ENCODE peak calls at places on chromosomes 13 and 19, in five cellular contexts. One of them, this sample, is unnamed.

GRCh38 chr19:10378124-10378523 is 2.2 kb downstream of the TYK2 start:
- DNase-seq in heart right ventricle: no peak
- DNase-seq in brain microvascular endothelial cell: no peak
- DNase-seq in keratinocyte: no peak
- DNase-seq in GM12878: no peak
- DNase-seq in this sample: no peak

GRCh38 chr13:67303661-67304333 is 73.7 kb upstream of the PCDH9 start:
- DNase-seq in keratinocyte: no peak
- DNase-seq in GM12878: no peak
- DNase-seq in heart right ventricle: no peak
- DNase-seq in brain microvascular endothelial cell: no peak
- DNase-seq in this sample: no peak

GRCh38 chr13:32048816-32049215 is 17.2 kb downstream of the FRY start:
- DNase-seq in brain microvascular endothelial cell: no peak
- DNase-seq in GM12878: no peak
- DNase-seq in heart right ventricle: no peak
- DNase-seq in keratinocyte: no peak
- DNase-seq in this sample: no peak

GRCh38 chr19:45442927-45443461 is 19.3 kb upstream of the ERCC1 start:
- DNase-seq in keratinocyte: no peak
- DNase-seq in GM12878: no peak
- DNase-seq in brain microvascular endothelial cell: peak
- DNase-seq in heart right ventricle: no peak
- DNase-seq in this sample: no peak

GRCh38 chr19:55809381-55810058 is 22.3 kb downstream of the NLRP11 start:
- DNase-seq in keratinocyte: no peak
- DNase-seq in brain microvascular endothelial cell: peak
- DNase-seq in GM12878: no peak
- DNase-seq in heart right ventricle: peak
- DNase-seq in this sample: no peak

GRCh38 chr13:74243637-74244526 is 109.7 kb upstream of the KLF12 start:
- DNase-seq in keratinocyte: no peak
- DNase-seq in GM12878: no peak
- DNase-seq in brain microvascular endothelial cell: peak
- DNase-seq in heart right ventricle: no peak
- DNase-seq in this sample: no peak

GRCh38 chr19:41377977-41378707 is 1.8 kb downstream of the TMEM91 start:
- DNase-seq in heart right ventricle: no peak
- DNase-seq in keratinocyte: no peak
- DNase-seq in brain microvascular endothelial cell: no peak
- DNase-seq in GM12878: no peak
- DNase-seq in this sample: no peak

GRCh38 chr13:37481005-37481857 is 117.3 kb downstream of the POSTN start:
- DNase-seq in keratinocyte: no peak
- DNase-seq in heart right ventricle: no peak
- DNase-seq in brain microvascular endothelial cell: no peak
- DNase-seq in GM12878: no peak
- DNase-seq in this sample: no peak

GRCh38 chr13:48068036-48068435 is 26.9 kb downstream of the MED4 start:
- DNase-seq in heart right ventricle: no peak
- DNase-seq in GM12878: no peak
- DNase-seq in brain microvascular endothelial cell: no peak
- DNase-seq in keratinocyte: no peak
- DNase-seq in this sample: no peak

GRCh38 chr19:40671404-40671803 is 19.0 kb downstream of the NUMBL start:
- DNase-seq in heart right ventricle: no peak
- DNase-seq in GM12878: no peak
- DNase-seq in brain microvascular endothelial cell: no peak
- DNase-seq in keratinocyte: no peak
- DNase-seq in this sample: no peak

GRCh38 chr19:49689133-49690072 is at the start of gene ADM5:
- DNase-seq in keratinocyte: no peak
- DNase-seq in brain microvascular endothelial cell: no peak
- DNase-seq in heart right ventricle: peak
- DNase-seq in GM12878: no peak
- DNase-seq in this sample: no peak

GRCh38 chr13:105410602-105411001 is 1124.9 kb downstream of the EFNB2 start:
- DNase-seq in keratinocyte: no peak
- DNase-seq in heart right ventricle: peak
- DNase-seq in GM12878: no peak
- DNase-seq in brain microvascular endothelial cell: no peak
- DNase-seq in this sample: no peak

GRCh38 chr13:52353116-52353718 is 52.8 kb downstream of the THSD1 start:
- DNase-seq in heart right ventricle: no peak
- DNase-seq in GM12878: no peak
- DNase-seq in keratinocyte: no peak
- DNase-seq in brain microvascular endothelial cell: peak
- DNase-seq in this sample: no peak

GRCh38 chr19:18803550-18804138 is 12.5 kb upstream of the COMP start:
- DNase-seq in keratinocyte: no peak
- DNase-seq in brain microvascular endothelial cell: no peak
- DNase-seq in heart right ventricle: no peak
- DNase-seq in GM12878: no peak
- DNase-seq in this sample: no peak

GRCh38 chr19:3803986-3804385 is 17.8 kb upstream of the MATK start:
- DNase-seq in brain microvascular endothelial cell: no peak
- DNase-seq in GM12878: no peak
- DNase-seq in heart right ventricle: no peak
- DNase-seq in keratinocyte: no peak
- DNase-seq in this sample: no peak

GRCh38 chr19:590396-590745 is 690 bp downstream of the HCN2 start:
- DNase-seq in heart right ventricle: no peak
- DNase-seq in brain microvascular endothelial cell: no peak
- DNase-seq in keratinocyte: no peak
- DNase-seq in GM12878: no peak
- DNase-seq in this sample: no peak

GRCh38 chr13:20489185-20489820 is 36.4 kb downstream of the CRYL1 start:
- DNase-seq in heart right ventricle: no peak
- DNase-seq in brain microvascular endothelial cell: peak
- DNase-seq in GM12878: no peak
- DNase-seq in keratinocyte: no peak
- DNase-seq in this sample: no peak

GRCh38 chr13:77040835-77041234 is 13.9 kb upstream of the FBXL3 start:
- DNase-seq in brain microvascular endothelial cell: no peak
- DNase-seq in heart right ventricle: no peak
- DNase-seq in keratinocyte: no peak
- DNase-seq in GM12878: no peak
- DNase-seq in this sample: no peak

GRCh38 chr19:38228491-38229439 is 4.7 kb upstream of the DPF1 start:
- DNase-seq in brain microvascular endothelial cell: no peak
- DNase-seq in GM12878: no peak
- DNase-seq in keratinocyte: no peak
- DNase-seq in heart right ventricle: no peak
- DNase-seq in this sample: no peak
- H3K4me3 ChIP-seq in brain microvascular endothelial cell: peak
- H3K4me3 ChIP-seq in GM12878: peak
- H3K4me3 ChIP-seq in keratinocyte: peak
- H3K4me3 ChIP-seq in heart right ventricle: peak
- H3K4me3 ChIP-seq in this sample: peak

GRCh38 chr13:96119921-96120320 is 30.0 kb downstream of the HS6ST3 start:
- DNase-seq in brain microvascular endothelial cell: no peak
- DNase-seq in keratinocyte: no peak
- DNase-seq in GM12878: no peak
- DNase-seq in heart right ventricle: no peak
- DNase-seq in this sample: no peak
- TF ChIP-seq CTCF in brain microvascular endothelial cell: no peak
- TF ChIP-seq CTCF in keratinocyte: no peak
- TF ChIP-seq CTCF in GM12878: no peak
- TF ChIP-seq CTCF in heart right ventricle: no peak
- TF ChIP-seq CTCF in this sample: no peak

DNA sequence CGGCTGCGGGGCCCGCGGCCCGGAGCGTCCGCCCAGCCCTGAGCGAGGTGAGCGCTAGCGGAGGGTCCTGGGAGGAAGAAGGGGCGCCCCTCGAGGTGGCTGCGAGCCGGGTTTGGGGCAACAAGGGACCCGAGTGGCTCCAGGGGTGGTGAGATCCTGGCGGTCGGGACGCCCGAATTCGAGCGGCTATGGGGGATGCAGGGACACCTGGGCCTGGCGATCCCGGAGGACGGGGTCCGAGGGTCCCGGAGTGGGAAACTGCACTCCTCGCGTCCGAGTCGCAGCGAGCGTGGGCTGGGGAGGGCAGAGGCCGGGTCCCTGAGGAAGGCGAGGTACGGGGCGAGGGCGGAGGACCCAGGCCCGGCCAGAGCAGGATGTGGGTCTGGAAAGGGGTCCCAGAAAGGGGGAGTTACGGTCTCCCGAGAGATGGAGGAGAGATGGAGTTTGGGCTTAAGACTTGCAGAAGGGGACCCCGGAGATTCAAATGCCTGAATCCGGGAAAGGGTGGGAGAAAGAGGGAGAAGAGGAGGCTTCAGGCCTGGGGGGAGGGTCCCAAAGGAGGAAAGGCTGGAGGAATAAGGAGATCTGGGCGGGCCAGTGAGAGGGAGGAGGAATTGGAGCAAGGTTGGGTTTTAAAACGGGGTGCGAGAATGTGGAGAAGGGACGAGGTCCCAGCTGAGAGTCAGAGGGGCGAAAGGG is 542 bp downstream of the CACNG7 start:
- DNase-seq in keratinocyte: no peak
- DNase-seq in GM12878: no peak
- DNase-seq in brain microvascular endothelial cell: no peak
- DNase-seq in heart right ventricle: no peak
- DNase-seq in this sample: no peak
- H3K4me3 ChIP-seq in keratinocyte: no peak
- H3K4me3 ChIP-seq in GM12878: no peak
- H3K4me3 ChIP-seq in brain microvascular endothelial cell: peak
- H3K4me3 ChIP-seq in heart right ventricle: no peak
- H3K4me3 ChIP-seq in this sample: no peak

DNA sequence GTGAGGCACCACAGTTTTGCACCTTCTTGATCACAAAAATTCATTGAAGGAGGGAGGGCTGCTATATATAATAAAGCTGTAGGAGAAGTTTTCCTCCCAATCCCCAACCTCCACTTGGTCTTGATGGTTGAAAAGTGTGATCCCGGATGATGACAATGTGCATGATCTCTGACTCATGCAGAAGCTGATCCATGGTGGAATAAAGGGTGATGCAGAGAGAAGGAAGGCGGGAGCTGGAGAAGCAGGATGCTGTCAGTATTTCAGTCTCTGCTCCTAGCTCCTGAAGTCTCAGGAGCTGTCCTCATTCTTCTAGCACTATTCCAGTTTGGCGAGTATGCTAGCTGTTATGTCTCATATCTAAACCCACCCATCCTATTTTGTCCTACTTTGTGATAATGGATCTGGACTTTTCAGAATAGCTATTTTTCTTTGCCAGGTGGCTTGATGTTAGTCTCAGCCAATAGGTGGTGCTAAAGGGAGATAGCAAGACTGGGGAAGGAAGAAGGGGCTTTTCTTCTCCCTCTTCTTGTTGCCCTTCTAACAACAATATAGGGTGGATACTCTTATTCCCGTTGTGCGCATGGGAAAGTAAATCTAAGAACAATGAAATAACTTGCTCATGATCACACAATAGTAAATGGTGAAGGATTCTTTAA is 65.6 kb upstream of the HTR2A start:
- DNase-seq in keratinocyte: no peak
- DNase-seq in heart right ventricle: no peak
- DNase-seq in brain microvascular endothelial cell: peak
- DNase-seq in GM12878: no peak
- DNase-seq in this sample: peak
- TF ChIP-seq CTCF in keratinocyte: peak
- TF ChIP-seq CTCF in heart right ventricle: no peak
- TF ChIP-seq CTCF in brain microvascular endothelial cell: peak
- TF ChIP-seq CTCF in GM12878: peak
- TF ChIP-seq CTCF in this sample: peak

GRCh38 chr13:39411501-39411900 is 191.5 kb downstream of the LHFPL6 start:
- DNase-seq in keratinocyte: no peak
- DNase-seq in brain microvascular endothelial cell: no peak
- DNase-seq in GM12878: no peak
- DNase-seq in heart right ventricle: no peak
- DNase-seq in this sample: no peak

GRCh38 chr13:39408512-39408911 is 194.5 kb downstream of the LHFPL6 start:
- DNase-seq in heart right ventricle: no peak
- DNase-seq in GM12878: no peak
- DNase-seq in brain microvascular endothelial cell: no peak
- DNase-seq in keratinocyte: no peak
- DNase-seq in this sample: no peak

GRCh38 chr13:39407786-39408185 is 195.2 kb downstream of the LHFPL6 start:
- DNase-seq in brain microvascular endothelial cell: no peak
- DNase-seq in keratinocyte: no peak
- DNase-seq in GM12878: no peak
- DNase-seq in heart right ventricle: no peak
- DNase-seq in this sample: no peak

GRCh38 chr13:39407138-39407537 is 195.9 kb downstream of the LHFPL6 start:
- DNase-seq in keratinocyte: no peak
- DNase-seq in GM12878: no peak
- DNase-seq in brain microvascular endothelial cell: no peak
- DNase-seq in heart right ventricle: no peak
- DNase-seq in this sample: no peak

DNA sequence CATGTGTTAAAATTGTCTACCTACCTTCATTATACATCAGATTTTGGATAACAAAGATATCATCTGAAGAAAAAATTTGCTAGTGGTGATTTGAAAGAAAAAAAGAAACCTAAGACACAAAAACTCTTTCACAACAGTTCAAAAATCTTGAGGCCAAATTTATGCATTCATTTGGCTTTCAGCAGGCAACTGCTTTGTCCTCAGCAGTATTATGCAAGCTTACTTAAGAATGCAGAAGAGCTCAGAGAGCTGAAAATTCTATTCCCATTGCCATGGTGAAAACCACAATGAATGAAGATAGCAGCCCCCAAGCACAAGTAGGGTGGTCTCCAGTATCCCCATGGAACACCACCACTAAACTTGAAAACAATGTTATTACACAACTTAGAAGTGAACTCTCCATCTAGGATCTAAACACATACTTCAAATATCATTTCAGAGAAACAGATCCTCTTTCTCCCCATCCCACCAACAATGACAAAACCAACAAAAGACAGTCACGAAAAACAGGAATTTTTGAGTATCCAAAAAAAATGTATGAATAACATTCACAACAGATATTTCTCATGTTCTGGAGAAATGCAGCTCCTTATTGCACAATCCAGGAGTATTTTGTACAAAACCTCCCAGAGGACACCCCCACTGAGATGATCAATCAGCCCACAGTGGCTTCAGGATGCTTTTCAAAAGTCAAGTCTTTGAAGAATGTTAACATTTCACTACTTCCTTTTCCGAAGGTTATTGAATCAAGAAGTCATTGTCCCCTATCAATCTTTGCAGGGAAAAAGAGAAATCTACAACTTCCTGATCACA is 192.7 kb downstream of the LHFPL6 start:
- DNase-seq in heart right ventricle: no peak
- DNase-seq in GM12878: no peak
- DNase-seq in brain microvascular endothelial cell: no peak
- DNase-seq in keratinocyte: no peak
- DNase-seq in this sample: no peak
- H3K4me3 ChIP-seq in heart right ventricle: no peak
- H3K4me3 ChIP-seq in GM12878: no peak
- H3K4me3 ChIP-seq in brain microvascular endothelial cell: no peak
- H3K4me3 ChIP-seq in keratinocyte: no peak
- H3K4me3 ChIP-seq in this sample: no peak

DNA sequence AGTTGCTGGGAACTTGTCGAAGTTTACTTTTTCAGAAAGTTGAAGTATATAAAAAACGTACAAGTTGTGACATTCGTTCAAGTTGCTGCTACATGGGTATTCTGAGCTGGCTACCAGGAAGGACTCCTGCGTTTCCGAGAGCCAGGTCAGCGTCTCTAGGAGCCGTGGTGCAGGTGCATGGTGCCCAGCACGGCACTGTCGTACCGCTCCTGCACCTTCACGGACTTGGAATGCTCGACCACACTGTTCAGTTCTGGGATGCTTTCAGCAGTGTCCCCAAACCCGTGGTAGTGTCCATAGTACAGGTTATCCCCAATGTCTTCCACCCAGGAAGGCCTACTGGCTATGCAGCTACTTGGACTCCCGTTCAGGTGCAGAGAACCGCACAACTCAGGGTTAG is 35.4 kb downstream of the ANKRD10 start:
- DNase-seq in keratinocyte: no peak
- DNase-seq in heart right ventricle: no peak
- DNase-seq in brain microvascular endothelial cell: no peak
- DNase-seq in GM12878: no peak
- DNase-seq in this sample: no peak
- TF ChIP-seq CTCF in keratinocyte: no peak
- TF ChIP-seq CTCF in heart right ventricle: no peak
- TF ChIP-seq CTCF in brain microvascular endothelial cell: no peak
- TF ChIP-seq CTCF in GM12878: no peak
- TF ChIP-seq CTCF in this sample: no peak